ENCODE peak calls at places on chromosomes 4 and X, in four cellular contexts. T is pancreas, A is Peyer's patch, R is epithelial cell of esophagus. Z is an unnamed sample.

GRCh38 chr4:142595222-142595871 is 250.8 kb downstream of the INPP4B start:
- DNase-seq in T (no peak), A (no peak), R (no peak), Z (no peak)

GRCh38 chrX:54944816-54945215 is 24.2 kb downstream of the TRO start:
- DNase-seq in T (no peak), A (no peak), R (no peak), Z (no peak)

GRCh38 chr4:37662306-37662705 is 23.9 kb downstream of the RELL1 start:
- DNase-seq in T (no peak), A (no peak), R (no peak), Z (no peak)

GRCh38 chr4:16819652-16820051 is 78.8 kb downstream of the LDB2 start:
- DNase-seq in T (no peak), A (no peak), R (no peak), Z (no peak)

GRCh38 chr4:147578611-147579010 is 38.6 kb upstream of the TMEM184C start:
- DNase-seq in T (no peak), A (no peak), R (no peak), Z (no peak)

GRCh38 chr4:121277194-121278105 is 103.4 kb downstream of the QRFPR start:
- DNase-seq in T (no peak), A (no peak), R (peak), Z (no peak)

GRCh38 chrX:40083120-40083978 is 14.4 kb downstream of the BCOR start:
- DNase-seq in T (peak), A (peak), R (no peak), Z (no peak)

GRCh38 chrX:15956684-15957083 is 102.1 kb upstream of the AP1S2 start:
- DNase-seq in T (no peak), A (no peak), R (peak), Z (no peak)

GRCh38 chrX:133053854-133054565 is 42.9 kb downstream of the USP26 start:
- DNase-seq in T (no peak), A (no peak), R (peak), Z (no peak)

GRCh38 chrX:24026403-24026801 is 584 bp downstream of the KLHL15 start:
- DNase-seq in T (no peak), A (no peak), R (no peak), Z (no peak)

GRCh38 chr4:26192921-26193894 is 127.6 kb upstream of the RBPJ start:
- DNase-seq in T (no peak), A (no peak), R (no peak), Z (no peak)

GRCh38 chr4:108543359-108543968 is 76.9 kb upstream of the RPL34 start:
- DNase-seq in T (no peak), A (no peak), R (no peak), Z (no peak)

GRCh38 chr4:130099159-130099558 is 1003.2 kb downstream of the C4orf33 start:
- DNase-seq in T (no peak), A (no peak), R (no peak), Z (no peak)

GRCh38 chr4:153402366-153402765 is 57.9 kb downstream of the MND1 start:
- DNase-seq in T (no peak), A (no peak), R (no peak), Z (no peak)

GRCh38 chr4:176044589-176044951 is 21.1 kb upstream of the WDR17 start:
- DNase-seq in T (no peak), A (no peak), R (no peak), Z (no peak)

GRCh38 chrX:128698528-128698927 is 646.3 kb upstream of the ACTRT1 start:
- DNase-seq in T (no peak), A (no peak), R (no peak), Z (no peak)

GRCh38 chr4:173371292-173372192 is 788 bp downstream of the SAP30 start:
- DNase-seq in T (peak), A (peak), R (peak), Z (peak)

GRCh38 chr4:38162240-38162784 is 202.1 kb downstream of the PTTG2 start:
- DNase-seq in T (peak), A (no peak), R (peak), Z (no peak)

GRCh38 chrX:136255543-136255942 is 4.3 kb upstream of the MAP7D3 start:
- DNase-seq in T (no peak), A (no peak), R (no peak), Z (no peak)

GRCh38 chr4:112523008-112523440 is 7.0 kb upstream of the NEUROG2 start:
- DNase-seq in T (peak), A (no peak), R (peak), Z (no peak)

GRCh38 chr4:152101546-152102183 is 340.9 kb upstream of the GATB start:
- DNase-seq in T (no peak), A (no peak), R (no peak), Z (no peak)

GRCh38 chrX:14832151-14832550 is 40.7 kb downstream of the FANCB start:
- DNase-seq in T (no peak), A (no peak), R (no peak), Z (no peak)

GRCh38 chr4:107991945-107992625 is 2.4 kb downstream of the HADH start:
- DNase-seq in T (no peak), A (no peak), R (no peak), Z (no peak)

GRCh38 chr4:10529256-10529890 is 72.1 kb upstream of the ZNF518B start:
- DNase-seq in T (no peak), A (peak), R (peak), Z (no peak)

DNA sequence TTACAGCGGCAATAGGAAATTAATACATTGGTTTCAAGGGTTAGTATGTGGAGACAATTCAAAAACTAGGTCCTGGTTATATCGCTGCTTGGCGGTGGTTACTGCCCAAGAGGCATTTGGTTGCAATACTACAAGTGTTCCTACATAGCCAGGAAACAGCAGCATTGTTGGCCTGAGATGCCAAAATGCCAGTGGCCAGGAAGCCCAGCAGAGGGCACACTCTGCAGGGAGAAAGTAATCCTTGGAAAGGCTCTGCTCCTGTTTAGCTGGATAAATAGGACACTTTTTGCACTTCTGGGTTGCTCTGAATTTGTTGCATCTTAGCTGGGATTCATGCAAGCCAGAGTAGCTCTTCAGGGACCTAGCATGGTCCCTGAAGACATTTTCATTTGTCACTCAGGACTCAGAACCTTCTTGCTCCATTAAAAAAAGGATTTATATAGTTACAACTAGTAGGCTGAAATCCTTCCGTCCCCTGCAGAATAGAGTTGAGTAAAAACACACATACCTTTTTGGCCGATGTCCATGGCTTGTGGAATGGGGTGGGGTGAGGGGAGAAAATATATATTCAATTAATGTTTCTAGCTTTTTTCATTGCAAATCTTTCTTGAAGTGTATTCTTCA is 8.1 kb upstream of the GPR119 start:
- DNase-seq in T (peak), A (peak), R (peak), Z (no peak)
- H3K4me3 ChIP-seq in T (no peak), A (no peak), R (no peak), Z (no peak)

DNA sequence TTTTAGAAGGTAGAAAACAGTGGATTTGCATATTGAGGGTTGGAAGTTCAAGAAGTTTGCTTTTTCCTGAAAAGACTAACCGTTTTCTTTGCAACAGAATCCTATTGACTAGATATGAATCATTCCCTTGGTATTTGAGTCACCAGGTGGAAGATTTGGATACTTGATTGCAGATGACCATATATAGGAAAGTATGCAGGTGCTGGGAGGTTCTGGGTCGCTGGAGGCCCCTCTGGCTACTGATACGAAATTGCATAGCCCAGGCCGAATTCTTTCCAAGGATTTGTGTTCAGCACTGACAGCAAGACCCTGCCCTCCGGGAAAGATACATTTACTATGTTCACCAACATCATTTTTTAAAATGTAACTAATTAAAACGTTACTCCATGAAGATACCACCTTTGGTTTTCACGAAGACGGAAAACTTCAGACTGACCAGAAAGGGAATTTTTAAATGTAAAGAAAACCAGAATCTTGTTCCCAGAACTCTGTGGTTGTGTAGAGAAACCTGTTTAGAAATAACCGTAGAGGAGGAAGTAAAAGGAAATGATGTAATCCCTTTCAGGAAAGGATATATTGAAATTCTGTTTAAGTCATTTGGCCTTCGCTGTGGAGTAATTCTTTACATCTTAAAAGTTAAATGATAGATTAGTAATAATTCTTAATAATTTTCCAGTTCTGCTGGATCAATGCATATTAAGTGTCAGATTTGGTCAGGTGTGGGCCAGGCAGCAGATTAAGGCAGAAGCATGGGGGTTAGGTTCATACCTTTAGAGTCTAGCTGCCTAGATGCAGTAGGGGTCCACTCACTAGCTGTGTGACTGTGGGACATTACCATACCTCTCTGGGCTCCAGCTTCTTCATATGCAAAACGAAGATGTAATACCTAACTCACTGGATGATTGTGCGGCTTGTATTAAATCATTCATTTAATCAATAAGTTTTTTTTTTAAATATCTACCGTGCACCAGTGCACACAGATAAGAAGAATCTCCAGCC is 1.1 kb downstream of the ANXA3 start:
- DNase-seq in T (no peak), A (no peak), R (peak), Z (no peak)
- H3K4me3 ChIP-seq in T (no peak), A (peak), R (peak), Z (no peak)

GRCh38 chr4:128358231-128358902 is 70.8 kb upstream of the PGRMC2 start:
- DNase-seq in T (no peak), A (no peak), R (peak), Z (no peak)

GRCh38 chr4:128362760-128363159 is 75.1 kb upstream of the PGRMC2 start:
- DNase-seq in T (no peak), A (no peak), R (no peak), Z (no peak)

GRCh38 chr4:128357286-128357685 is 69.7 kb upstream of the PGRMC2 start:
- DNase-seq in T (no peak), A (no peak), R (no peak), Z (no peak)

GRCh38 chr4:128358903-128359260 is 71.3 kb upstream of the PGRMC2 start:
- DNase-seq in T (no peak), A (no peak), R (peak), Z (no peak)

GRCh38 chr4:128359422-128359821 is 71.8 kb upstream of the PGRMC2 start:
- DNase-seq in T (no peak), A (no peak), R (no peak), Z (no peak)
- H3K4me3 ChIP-seq in T (no peak), A (no peak), R (no peak), Z (no peak)

GRCh38 chr4:6720202-6720699 is 4.3 kb downstream of the BLOC1S4 start:
- DNase-seq in T (peak), A (peak), R (peak), Z (peak)
- H3K4me3 ChIP-seq in T (no peak), A (no peak), R (no peak), Z (no peak)

DNA sequence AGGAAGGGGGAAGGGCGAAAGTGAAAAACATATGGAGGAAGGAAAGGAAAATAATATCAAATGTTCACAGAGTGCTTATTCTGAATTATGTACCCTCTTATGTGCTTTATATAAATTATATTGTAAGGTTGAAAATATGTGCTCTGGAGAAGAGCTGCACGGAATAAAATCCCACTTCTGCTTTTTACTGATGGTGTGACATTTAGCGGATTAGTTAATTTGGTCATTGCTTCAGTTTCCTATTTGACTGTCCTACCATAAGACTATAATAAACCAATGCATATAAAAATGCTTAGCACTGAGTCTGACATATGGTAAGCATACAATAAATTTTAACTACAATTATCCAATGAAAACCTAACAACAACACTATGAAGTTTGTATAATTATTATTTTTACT is 86.2 kb downstream of the NPFFR2 start:
- DNase-seq in T (no peak), A (no peak), R (no peak), Z (no peak)
- H3K4me3 ChIP-seq in T (no peak), A (no peak), R (no peak), Z (no peak)

DNA sequence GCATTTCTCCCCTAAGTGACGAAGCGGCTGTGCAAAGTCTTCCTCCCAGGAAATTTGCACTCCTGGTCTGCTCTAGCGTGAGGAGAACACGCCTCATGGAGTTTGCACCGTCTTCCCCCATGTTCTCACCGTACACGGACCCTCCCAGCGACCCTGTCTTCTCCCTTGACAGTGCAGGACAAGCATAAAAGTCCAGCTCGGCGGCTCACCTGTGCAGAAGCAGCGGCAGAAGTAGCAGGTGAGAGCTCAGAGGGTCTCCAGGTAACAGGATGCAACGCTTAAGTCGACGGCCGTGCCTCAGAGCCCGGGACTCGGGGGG is 314 bp downstream of the P2RY8 start:
- DNase-seq in T (no peak), A (no peak), R (no peak), Z (peak)
- H3K4me3 ChIP-seq in T (no peak), A (peak), R (no peak), Z (peak)

GRCh38 chr4:93529692-93530091 is 298.9 kb upstream of the ATOH1 start:
- DNase-seq in T (no peak), A (no peak), R (no peak), Z (no peak)
- H3K4me3 ChIP-seq in T (no peak), A (no peak), R (no peak), Z (no peak)

GRCh38 chr4:48642421-48643144 is 137.5 kb downstream of the FRYL start:
- DNase-seq in T (no peak), A (no peak), R (no peak), Z (no peak)

GRCh38 chr4:48640699-48641098 is 139.4 kb downstream of the FRYL start:
- DNase-seq in T (no peak), A (no peak), R (no peak), Z (no peak)

GRCh38 chr4:48641401-48641800 is 138.7 kb downstream of the FRYL start:
- DNase-seq in T (no peak), A (no peak), R (no peak), Z (no peak)

GRCh38 chr4:48639816-48640215 is 140.3 kb downstream of the FRYL start:
- DNase-seq in T (no peak), A (no peak), R (peak), Z (no peak)

GRCh38 chr4:48640225-48640624 is 139.9 kb downstream of the FRYL start:
- DNase-seq in T (no peak), A (no peak), R (no peak), Z (no peak)
- H3K4me3 ChIP-seq in T (no peak), A (no peak), R (no peak), Z (no peak)